ENCODE peak calls at places on chromosomes 1 and 21, in eight cellular contexts. D is lower lobe of right lung; X is heart left ventricle; A is trophoblast cell; G is CD8-positive, alpha-beta memory T cell; P is stomach; R is upper lobe of right lung; Q is cardiac muscle cell. U is an unnamed sample. For H3K4me1, the result is how much of the 10 kb centered on the place peaks cover.

GRCh38 chr1:21520899-21521716 is 11.9 kb downstream of the ALPL start:
- DNase-seq in X (no peak), A (no peak), Q (no peak), G (no peak), P (no peak), D (no peak), R (no peak), U (no peak)

GRCh38 chr1:222557574-222557973 is 9.7 kb upstream of the HHIPL2 start:
- DNase-seq in D (no peak), P (no peak), X (no peak), Q (no peak), R (no peak), G (no peak), A (no peak), U (no peak)

GRCh38 chr1:175204285-175204684 is 11.7 kb upstream of the KIAA0040 start:
- DNase-seq in R (no peak), G (no peak), A (no peak), P (no peak), X (no peak), D (no peak), Q (no peak), U (no peak)

GRCh38 chr1:59952065-59952464 is 25.5 kb upstream of the CYP2J2 start:
- DNase-seq in D (no peak), G (no peak), Q (no peak), A (peak), X (no peak), R (no peak), P (no peak), U (no peak)

GRCh38 chr21:26686278-26686677 is 113.2 kb upstream of the CYYR1 start:
- DNase-seq in R (no peak), G (no peak), X (no peak), P (no peak), D (no peak), Q (peak), A (no peak), U (no peak)

GRCh38 chr1:43275826-43276620 is 6.2 kb downstream of the TMEM125 start:
- DNase-seq in P (no peak), G (peak), D (peak), R (peak), X (no peak), A (no peak), Q (no peak), U (peak)

GRCh38 chr1:38025664-38026063 is 13.1 kb downstream of the UTP11 start:
- DNase-seq in R (no peak), D (no peak), A (no peak), Q (no peak), P (no peak), G (no peak), X (no peak), U (no peak)

GRCh38 chr1:42933610-42934009 is 25.1 kb downstream of the SLC2A1 start:
- DNase-seq in R (peak), Q (no peak), G (no peak), P (no peak), X (no peak), A (peak), D (no peak), U (no peak)

GRCh38 chr1:53949023-53949611 is 3.0 kb downstream of the LRRC42 start:
- DNase-seq in A (peak), X (no peak), R (no peak), G (no peak), Q (peak), D (no peak), P (no peak), U (no peak)

GRCh38 chr1:44546403-44547053 is 127.8 kb downstream of the TMEM53 start:
- DNase-seq in G (no peak), P (no peak), Q (no peak), A (no peak), X (no peak), D (no peak), R (peak), U (no peak)

GRCh38 chr1:20395255-20395654 is 90.8 kb downstream of the CAMK2N1 start:
- DNase-seq in X (no peak), P (no peak), D (no peak), Q (no peak), R (no peak), A (no peak), G (no peak), U (no peak)

GRCh38 chr21:23249760-23250159 is 2251.6 kb downstream of the NCAM2 start:
- DNase-seq in X (no peak), Q (no peak), D (no peak), R (no peak), G (no peak), P (no peak), A (no peak), U (no peak)

GRCh38 chr1:198102454-198102791 is 54.4 kb upstream of the NEK7 start:
- DNase-seq in R (no peak), A (peak), D (no peak), P (no peak), Q (no peak), G (no peak), X (no peak), U (no peak)

GRCh38 chr1:44947060-44947773 is 39.2 kb downstream of the EIF2B3 start:
- DNase-seq in R (no peak), A (no peak), Q (peak), D (no peak), G (no peak), P (no peak), X (no peak), U (no peak)

GRCh38 chr21:27314096-27314495 is 347.2 kb upstream of the ADAMTS5 start:
- DNase-seq in P (no peak), A (no peak), R (no peak), X (no peak), D (no peak), G (no peak), Q (no peak), U (no peak)

GRCh38 chr1:119611701-119612113 is 36.4 kb downstream of the ZNF697 start:
- DNase-seq in A (peak), X (peak), P (peak), Q (peak), D (peak), R (peak), G (peak), U (peak)

GRCh38 chr1:153611024-153611352 is 1.9 kb downstream of the S100A16 start:
- DNase-seq in P (no peak), Q (no peak), D (no peak), A (no peak), R (no peak), X (no peak), G (no peak), U (no peak)

GRCh38 chr1:151760597-151761385 is 2.5 kb downstream of the MRPL9 start:
- DNase-seq in D (no peak), R (no peak), Q (no peak), A (no peak), X (no peak), G (no peak), P (no peak), U (no peak)

GRCh38 chr1:117312453-117313138 is 54.7 kb upstream of the MAN1A2 start:
- DNase-seq in P (no peak), R (no peak), Q (peak), D (no peak), G (no peak), A (peak), X (no peak), U (no peak)

GRCh38 chr1:52662645-52663313 is 29.8 kb downstream of the SHISAL2A start:
- DNase-seq in D (no peak), X (no peak), A (peak), P (no peak), Q (peak), R (no peak), G (no peak), U (no peak)
- H3K4me3 ChIP-seq in D (no peak), X (no peak), A (no peak), P (no peak), Q (no peak), R (no peak), G (no peak), U (no peak)

GRCh38 chr1:234917495-234918188 is 211.0 kb downstream of the TOMM20 start:
- DNase-seq in G (no peak), P (no peak), X (no peak), R (peak), D (no peak), Q (no peak), A (no peak), U (no peak)
- H3K27ac ChIP-seq in G (no peak), P (peak), X (peak), R (peak), D (peak), Q (no peak), A (no peak), U (no peak)

DNA sequence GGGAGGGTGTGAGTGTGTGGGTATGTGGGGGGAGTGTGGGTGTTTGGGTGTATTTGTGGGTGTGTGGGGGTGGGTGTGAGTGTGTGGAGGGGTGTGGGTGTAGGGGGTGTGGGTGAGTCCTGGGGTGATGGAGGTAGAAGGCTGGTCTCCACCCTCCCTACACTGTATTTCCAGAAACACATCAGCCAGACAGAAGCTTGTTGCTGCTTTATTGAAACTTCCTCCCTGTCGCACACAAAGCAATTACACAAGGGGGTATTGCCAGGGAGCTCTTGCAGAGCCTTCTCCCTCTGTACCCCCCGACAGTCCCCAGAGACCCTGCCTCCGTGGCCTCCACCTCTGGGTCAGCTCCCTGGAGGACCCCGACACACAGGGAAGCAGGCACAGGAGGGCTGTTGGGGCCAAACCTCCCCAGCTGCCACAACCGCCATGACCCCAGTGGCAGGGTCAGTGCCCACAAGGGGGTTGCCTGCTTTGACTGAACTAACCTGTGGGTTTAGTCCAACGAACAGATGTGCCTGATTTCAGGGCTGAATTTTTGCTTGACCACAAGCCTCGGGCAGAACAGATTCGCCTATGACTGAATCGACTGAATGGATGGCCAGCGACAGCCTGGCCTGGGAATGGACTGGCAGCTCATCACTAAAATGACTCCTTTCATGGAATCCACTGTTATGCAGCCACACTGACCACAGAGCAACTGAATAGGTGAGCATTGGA is 9.1 kb upstream of the MATN1 start:
- DNase-seq in A (no peak), D (no peak), R (no peak), Q (no peak), X (no peak), G (no peak), P (no peak), U (no peak)
- H3K4me1 ChIP-seq in A (under half), D (under half), R (under half), Q (under half), X (under half), G (under half), P (under half), U (under half)

GRCh38 chr1:8017495-8018310 is 8.4 kb downstream of the ERRFI1 start:
- DNase-seq in P (no peak), Q (peak), D (no peak), A (peak), G (no peak), X (no peak), R (no peak), U (no peak)
- H3K4me3 ChIP-seq in P (no peak), Q (no peak), D (no peak), A (no peak), G (no peak), X (no peak), R (no peak), U (no peak)

DNA sequence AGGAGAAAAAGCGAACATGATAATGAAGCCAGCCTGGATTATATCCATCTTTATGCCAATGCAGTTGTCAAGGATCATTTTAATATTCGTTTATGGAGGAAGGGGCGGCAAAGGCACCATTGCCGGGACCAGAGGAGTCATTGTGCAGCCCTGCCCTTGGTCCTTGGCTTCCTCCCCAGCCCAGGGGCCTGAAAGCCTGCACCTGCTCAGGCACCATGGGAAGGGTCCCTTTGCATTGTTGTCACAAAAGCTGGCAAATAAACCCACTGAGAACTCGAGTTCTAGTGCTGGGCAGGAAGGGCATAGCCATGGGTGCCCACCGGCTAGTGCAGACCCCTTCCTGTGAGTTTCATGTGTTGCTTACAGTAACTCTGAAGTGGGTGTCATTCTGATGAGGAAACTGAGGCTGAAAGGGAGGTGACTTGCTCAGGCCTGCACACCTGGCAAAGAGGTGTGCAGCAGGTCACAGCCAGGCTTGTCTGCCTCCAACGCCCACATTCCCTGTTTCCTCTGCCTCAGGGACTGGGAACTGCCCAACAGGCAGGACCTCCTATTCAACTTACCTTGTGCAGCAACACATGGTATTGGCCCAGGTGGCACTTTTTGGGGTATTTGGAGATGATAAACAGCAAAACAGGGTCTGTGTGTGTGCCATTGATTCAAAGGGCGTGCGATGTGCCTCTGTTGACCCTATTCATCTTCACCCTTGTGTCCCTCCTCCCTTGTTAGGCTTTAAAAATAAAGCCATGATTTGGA is 84.6 kb downstream of the MAN1C1 start:
- DNase-seq in G (no peak), A (no peak), X (no peak), R (no peak), D (no peak), Q (no peak), P (no peak), U (no peak)
- H3K27ac ChIP-seq in G (no peak), A (no peak), X (peak), R (peak), D (no peak), Q (peak), P (peak), U (no peak)

GRCh38 chr1:109754738-109755137 is 9.0 kb downstream of the EPS8L3 start:
- DNase-seq in A (no peak), P (no peak), Q (no peak), G (no peak), R (no peak), X (no peak), D (no peak), U (no peak)

GRCh38 chr1:109751531-109752260 is 10.9 kb upstream of the GSTM3 start:
- DNase-seq in D (no peak), Q (no peak), R (no peak), P (no peak), A (no peak), X (no peak), G (peak), U (no peak)

GRCh38 chr1:109750241-109750882 is 9.5 kb upstream of the GSTM3 start:
- DNase-seq in X (no peak), D (no peak), Q (no peak), G (peak), A (no peak), R (no peak), P (no peak), U (no peak)

GRCh38 chr1:109749221-109749620 is 8.4 kb upstream of the GSTM3 start:
- DNase-seq in A (no peak), R (no peak), G (peak), P (no peak), X (no peak), Q (no peak), D (no peak), U (no peak)

DNA sequence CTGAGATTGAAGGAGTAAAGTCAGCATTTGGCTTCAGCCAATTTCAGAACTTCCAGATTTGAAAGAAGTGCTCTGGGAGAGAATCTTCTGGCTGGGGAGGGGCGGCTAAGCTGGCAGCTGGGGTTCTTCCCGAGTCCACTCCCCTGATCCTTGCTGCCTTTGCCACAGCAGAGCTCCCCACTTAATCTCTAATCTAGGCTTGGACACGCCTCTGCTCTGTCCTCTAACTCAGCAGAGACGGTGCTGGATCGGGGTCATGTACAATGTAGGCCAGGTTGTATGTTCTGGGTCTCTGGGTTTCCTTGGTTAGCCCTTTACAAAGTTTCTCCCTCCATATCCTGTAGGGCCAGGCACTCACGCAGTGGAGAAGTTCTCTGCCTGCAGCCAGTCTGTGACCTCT is 10.1 kb upstream of the GSTM3 start:
- DNase-seq in D (no peak), X (no peak), R (no peak), P (no peak), A (no peak), G (peak), Q (no peak), U (no peak)
- H3K4me1 ChIP-seq in D (under half), X (under half), R (under half), P (under half), A (under half), G (under half), Q (under half), U (under half)

GRCh38 chr1:17630048-17630830 is 90.7 kb downstream of the ARHGEF10L start:
- DNase-seq in D (peak), A (peak), P (peak), Q (peak), G (no peak), R (peak), X (no peak), U (no peak)
- H3K4me3 ChIP-seq in D (no peak), A (no peak), P (no peak), Q (no peak), G (no peak), R (no peak), X (no peak), U (no peak)